ENCODE peak calls at places on chromosomes 4 and X, in six cellular contexts. Y is A549, F is upper lobe of left lung, V is left lung, K is endodermal cell, S is adrenal gland. C is an unnamed sample. For H3K4me1, the result is how much of the 10 kb centered on the place peaks cover.

GRCh38 chr4:93731448-93731847 is 97.1 kb upstream of the ATOH1 start:
- DNase-seq in Y (no peak), F (no peak), V (no peak), K (peak), S (peak), C (no peak)

GRCh38 chr4:663438-664428 is 10.3 kb downstream of the ATP5ME start:
- DNase-seq in Y (no peak), F (peak), V (peak), K (peak), S (peak), C (no peak)

GRCh38 chrX:37921758-37922157 is 74.4 kb upstream of the DYNLT3 start:
- DNase-seq in Y (no peak), F (no peak), V (no peak), K (no peak), S (no peak), C (no peak)

GRCh38 chrX:115112411-115112810 is 76.8 kb upstream of the RBMXL3 start:
- DNase-seq in Y (no peak), F (no peak), V (no peak), K (no peak), S (no peak), C (no peak)

GRCh38 chrX:70128071-70128470 is 5.2 kb upstream of the IGBP1 start:
- DNase-seq in Y (no peak), F (no peak), V (no peak), K (peak), S (no peak), C (no peak)

GRCh38 chr4:139692300-139693012 is 26.8 kb downstream of the MGST2 start:
- DNase-seq in Y (peak), F (no peak), V (no peak), K (peak), S (peak), C (peak)

GRCh38 chr4:160514126-160514525 is 1411.2 kb downstream of the RAPGEF2 start:
- DNase-seq in Y (no peak), F (no peak), V (no peak), K (no peak), S (no peak), C (no peak)

GRCh38 chr4:42151568-42152506 is 618 bp downstream of the BEND4 start:
- DNase-seq in Y (no peak), F (no peak), V (peak), K (peak), S (no peak), C (no peak)

GRCh38 chr4:1323635-1324442 is 23.2 kb upstream of the UVSSA start:
- DNase-seq in Y (peak), F (no peak), V (no peak), K (no peak), S (no peak), C (no peak)

GRCh38 chrX:78011846-78012245 is 42.4 kb upstream of the PGAM4 start:
- DNase-seq in Y (no peak), F (no peak), V (no peak), K (no peak), S (no peak), C (no peak)
- H3K4me3 ChIP-seq in Y (no peak), F (no peak), V (no peak), K (no peak), S (no peak), C (no peak)

GRCh38 chr4:153346031-153346430 is 1.5 kb downstream of the MND1 start:
- DNase-seq in Y (no peak), F (no peak), V (no peak), K (no peak), S (no peak), C (no peak)
- H3K4me1 ChIP-seq in Y (under half), F (under half), V (under half), K (under half), S (under half), C (under half)

DNA sequence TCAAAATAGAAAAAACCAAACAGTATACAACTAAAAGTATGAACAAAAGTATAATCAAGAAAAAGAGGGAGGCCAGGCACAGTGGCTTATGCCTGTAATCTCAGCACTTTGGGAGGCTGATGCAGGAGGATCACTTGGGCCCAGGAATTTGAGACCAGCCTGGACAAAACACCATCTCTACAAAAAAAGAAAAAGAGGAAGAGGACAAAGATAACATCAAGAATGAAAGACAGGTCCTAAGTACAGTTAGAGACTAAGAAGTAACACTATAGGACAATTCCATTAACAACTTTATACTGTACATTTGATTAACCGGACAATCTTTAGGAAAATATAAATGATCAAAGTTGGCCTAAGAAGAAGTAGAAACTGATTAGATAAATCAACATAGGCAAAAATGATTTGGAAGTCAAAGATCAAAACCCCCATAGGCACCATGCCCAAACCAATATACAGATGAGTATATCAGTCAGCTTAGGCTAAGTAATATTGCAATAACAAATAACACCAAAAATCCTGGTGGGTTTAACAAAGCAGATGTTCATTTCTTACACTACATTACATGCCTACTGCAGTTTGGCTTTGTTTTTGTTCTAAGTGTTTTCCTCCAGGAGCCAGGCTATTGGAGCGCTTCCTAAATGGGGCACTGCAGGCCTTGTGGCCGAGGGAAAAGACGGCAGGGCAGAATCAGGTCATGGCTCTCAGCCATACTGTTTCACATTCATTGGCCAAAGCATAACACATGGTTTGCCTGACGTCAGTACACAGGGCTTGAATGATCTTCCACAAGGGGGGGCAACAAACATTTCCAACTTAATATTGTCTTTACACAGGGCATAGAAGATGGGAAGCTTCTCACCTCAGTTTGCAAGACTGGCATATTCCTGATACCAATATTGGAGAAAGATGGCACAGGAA is 42.2 kb upstream of the HGFAC start:
- DNase-seq in Y (peak), F (no peak), V (no peak), K (no peak), S (peak), C (no peak)
- TF ChIP-seq CTCF in Y (no peak), F (no peak), V (no peak), K (peak), S (peak), C (no peak)

GRCh38 chr4:76256032-76256431 is 4.5 kb downstream of the FAM47E start:
- DNase-seq in Y (no peak), F (no peak), V (no peak), K (no peak), S (no peak), C (no peak)

GRCh38 chr4:76251448-76252270 is at the start of gene FAM47E:
- DNase-seq in Y (peak), F (peak), V (peak), K (peak), S (peak), C (peak)

GRCh38 chr4:76250962-76251361 is 559 bp upstream of the FAM47E start:
- DNase-seq in Y (no peak), F (peak), V (no peak), K (no peak), S (peak), C (peak)

GRCh38 chr4:76253511-76253910 is 2.0 kb downstream of the FAM47E start:
- DNase-seq in Y (no peak), F (peak), V (no peak), K (no peak), S (no peak), C (no peak)

DNA sequence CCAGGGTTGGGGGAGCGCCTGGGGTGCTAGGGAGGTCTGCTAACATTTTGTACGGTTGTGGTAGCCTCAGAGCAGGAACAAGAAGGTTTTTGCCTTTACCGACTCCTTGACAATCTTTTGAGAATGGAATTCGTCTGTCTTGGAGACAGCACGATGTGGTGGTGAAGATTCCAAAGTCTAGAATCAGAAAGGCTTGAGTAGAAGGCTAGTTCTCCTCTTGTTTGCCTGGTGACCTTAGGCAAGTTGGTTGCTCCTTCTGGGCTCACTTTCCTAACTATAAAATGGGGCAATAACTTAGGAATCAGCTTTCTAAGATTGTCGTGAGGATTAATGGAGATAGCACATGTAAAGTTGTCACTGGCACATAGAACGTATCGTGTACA is 741 bp downstream of the FAM47E start:
- DNase-seq in Y (no peak), F (no peak), V (no peak), K (no peak), S (no peak), C (no peak)
- H3K4me3 ChIP-seq in Y (no peak), F (peak), V (peak), K (peak), S (no peak), C (peak)

GRCh38 chr4:121485190-121485804 is 104.5 kb upstream of the QRFPR start:
- DNase-seq in Y (no peak), F (no peak), V (peak), K (no peak), S (no peak), C (no peak)
- H3K4me1 ChIP-seq in Y (under half), F (under half), V (under half), K (under half), S (under half), C (under half)

GRCh38 chr4:52657630-52658501 is 1.2 kb downstream of the USP46 start:
- DNase-seq in Y (peak), F (no peak), V (no peak), K (peak), S (peak), C (peak)
- TF ChIP-seq CTCF in Y (no peak), F (no peak), V (no peak), K (peak), S (no peak), C (no peak)

DNA sequence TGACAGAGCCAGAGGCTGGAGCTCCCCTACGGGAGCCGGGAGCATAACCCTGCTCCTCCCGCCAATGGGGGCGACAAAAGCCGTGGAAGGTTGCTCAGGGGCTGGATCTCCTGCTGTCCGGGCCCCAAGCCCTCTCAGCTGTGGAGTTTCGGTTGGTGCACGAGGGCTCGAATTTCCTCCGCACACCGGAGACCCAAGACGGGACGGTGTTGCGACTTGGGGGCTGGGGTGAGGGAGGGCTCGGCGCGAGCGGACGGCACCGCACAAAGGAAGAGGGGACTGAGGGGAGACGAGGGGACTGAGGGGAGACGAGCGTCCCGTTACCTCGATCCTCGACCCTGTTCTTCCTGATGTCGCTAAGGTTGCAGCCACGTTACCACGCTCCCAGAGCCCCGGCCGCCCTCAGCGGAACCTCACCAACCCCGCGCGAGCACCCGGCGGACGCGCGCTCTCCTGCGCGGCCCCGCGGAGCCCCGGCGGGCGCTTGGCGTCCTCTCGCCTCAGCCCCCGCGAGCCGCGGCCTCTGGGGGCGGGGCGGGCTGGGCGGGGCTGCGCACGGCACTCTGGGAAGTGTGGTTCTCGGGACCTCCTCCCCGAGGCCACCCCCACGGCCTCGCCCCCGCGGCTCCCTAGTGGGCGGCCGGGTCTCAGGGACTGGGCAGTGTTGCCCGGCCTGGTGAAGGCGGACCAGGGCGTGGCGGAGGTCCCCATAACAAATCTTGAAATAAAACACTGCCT is at the start of gene KLHL8:
- DNase-seq in Y (peak), F (peak), V (peak), K (peak), S (peak), C (peak)
- H3K4me3 ChIP-seq in Y (peak), F (peak), V (peak), K (peak), S (peak), C (peak)

GRCh38 chr4:40299704-40300336 is 35.3 kb upstream of the CHRNA9 start:
- DNase-seq in Y (peak), F (no peak), V (no peak), K (peak), S (no peak), C (no peak)
- H3K4me1 ChIP-seq in Y (under half), F (under half), V (under half), K (under half), S (under half), C (under half)

C was measured in Caco-2.